ENCODE peak calls at places on chromosomes 7 and 10, in four cellular contexts. H, R, L and I are unnamed samples.

GRCh38 chr10:98963608-98964007 is 272.0 kb downstream of the HPSE2 start:
- DNase-seq in H (no peak), R (no peak), L (peak; percentile 4), I (no peak)

GRCh38 chr7:155223503-155223902 is 74.2 kb upstream of the INSIG1 start:
- DNase-seq in H (no peak), R (no peak), L (no peak), I (no peak)

GRCh38 chr7:20651960-20652544 is 36.6 kb downstream of the ABCB5 start:
- DNase-seq in H (no peak), R (no peak), L (peak; percentile 11), I (no peak)

GRCh38 chr10:118330295-118331076 is 11.6 kb downstream of the FAM204A start:
- DNase-seq in H (no peak), R (no peak), L (no peak), I (no peak)

GRCh38 chr7:2967238-2967637 is 76.4 kb downstream of the CARD11 start:
- DNase-seq in H (no peak), R (no peak), L (no peak), I (no peak)

GRCh38 chr7:64802699-64803098 is 8.5 kb downstream of the ZNF138 start:
- DNase-seq in H (no peak), R (no peak), L (peak; percentile 16), I (no peak)

GRCh38 chr7:19728731-19729130 is 19.9 kb upstream of the POLR1F start:
- DNase-seq in H (no peak), R (no peak), L (no peak), I (no peak)

GRCh38 chr7:4845740-4846142 is 16.1 kb downstream of the PAPOLB start:
- DNase-seq in H (no peak), R (no peak), L (peak; percentile 56), I (peak; percentile 79)

GRCh38 chr10:125262920-125263319 is 102.6 kb upstream of the CTBP2 start:
- DNase-seq in H (no peak), R (no peak), L (no peak), I (no peak)

GRCh38 chr7:82257118-82257695 is 186.4 kb downstream of the CACNA2D1 start:
- DNase-seq in H (no peak), R (no peak), L (no peak), I (no peak)

GRCh38 chr10:73931767-73932624 is 21.1 kb downstream of the PLAU start:
- DNase-seq in H (peak; percentile 50), R (peak; percentile 32), L (peak; percentile 86), I (peak; percentile 38)

GRCh38 chr10:33290286-33291052 is 44.0 kb downstream of the NRP1 start:
- DNase-seq in H (no peak), R (no peak), L (no peak), I (no peak)

GRCh38 chr10:125448596-125448995 is 234.4 kb downstream of the TEX36 start:
- DNase-seq in H (no peak), R (peak; percentile 5), L (peak; percentile 57), I (peak; percentile 83)

GRCh38 chr10:84160663-84161362 is 12.8 kb upstream of the GPR15LG start:
- DNase-seq in H (no peak), R (no peak), L (no peak), I (no peak)

GRCh38 chr7:82559203-82559805 is 115.7 kb upstream of the CACNA2D1 start:
- DNase-seq in H (no peak), R (no peak), L (no peak), I (peak; percentile 62)

GRCh38 chr7:143245123-143245522 is 18.1 kb upstream of the GSTK1 start:
- DNase-seq in H (no peak), R (no peak), L (no peak), I (no peak)

GRCh38 chr7:16951483-16952080 is 69.8 kb upstream of the AGR3 start:
- DNase-seq in H (no peak), R (no peak), L (no peak), I (no peak)

GRCh38 chr10:86770412-86770960 is 14.1 kb downstream of the BMPR1A start:
- DNase-seq in H (no peak), R (no peak), L (peak; percentile 62), I (no peak)

GRCh38 chr7:98913026-98913425 is 34.7 kb downstream of the TRRAP start:
- DNase-seq in H (no peak), R (no peak), L (no peak), I (no peak)

GRCh38 chr10:23453465-23453864 is 14.6 kb downstream of the OTUD1 start:
- DNase-seq in H (no peak), R (no peak), L (no peak), I (no peak)

GRCh38 chr10:67839957-67840356 is 2.0 kb upstream of the DNAJC12 start:
- DNase-seq in H (no peak), R (no peak), L (no peak), I (no peak)

GRCh38 chr7:114859477-114859876 is 62.4 kb upstream of the MDFIC start:
- DNase-seq in H (no peak), R (no peak), L (no peak), I (no peak)

GRCh38 chr7:101905203-101905865 is 87.9 kb downstream of the CUX1 start:
- DNase-seq in H (no peak), R (no peak), L (no peak), I (no peak)

GRCh38 chr10:34698979-34699378 is 116.1 kb downstream of the PARD3 start:
- DNase-seq in H (no peak), R (no peak), L (no peak), I (no peak)

GRCh38 chr10:74810087-74810486 is 16.3 kb upstream of the KAT6B start:
- DNase-seq in H (no peak), R (no peak), L (no peak), I (no peak)

GRCh38 chr10:35819011-35819410 is 176.9 kb upstream of the FZD8 start:
- DNase-seq in H (no peak), R (no peak), L (no peak), I (no peak)

GRCh38 chr10:35821339-35821911 is 179.3 kb upstream of the FZD8 start:
- DNase-seq in H (peak; percentile 20), R (no peak), L (no peak), I (no peak)

GRCh38 chr10:35824704-35825103 is 182.6 kb upstream of the FZD8 start:
- DNase-seq in H (no peak), R (no peak), L (no peak), I (no peak)

GRCh38 chr10:35819736-35820135 is 177.6 kb upstream of the FZD8 start:
- DNase-seq in H (no peak), R (no peak), L (no peak), I (no peak)

GRCh38 chr10:35822316-35822715 is 180.2 kb upstream of the FZD8 start:
- DNase-seq in H (no peak), R (peak; percentile 3), L (no peak), I (peak; percentile 73)
- TF ChIP-seq CBFB in H (no peak), R (no peak), L (no peak), I (no peak)

DNA sequence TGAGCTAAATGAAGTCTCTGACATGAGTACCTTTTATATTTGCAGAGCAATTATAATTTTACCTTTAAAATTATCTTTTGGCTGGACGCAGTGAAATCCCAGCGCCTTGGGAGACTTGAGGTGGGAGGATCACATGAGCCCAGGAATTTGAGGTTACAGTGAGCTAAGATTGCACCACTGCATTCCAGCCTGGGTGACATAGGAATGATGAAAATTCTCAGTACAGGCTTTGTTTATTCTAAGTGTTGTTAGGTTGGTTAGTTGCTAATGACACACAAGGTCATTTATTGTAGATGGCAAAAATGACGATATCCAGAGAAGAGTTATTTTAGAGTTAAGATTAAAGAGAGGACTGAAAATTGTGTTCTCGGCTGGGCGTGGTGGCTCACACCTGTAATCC is 87.6 kb downstream of the XRCC2 start:
- DNase-seq in H (no peak), R (peak; percentile 41), L (no peak), I (no peak)
- TF ChIP-seq USF2 in H (no peak), R (no peak), L (no peak), I (no peak)

DNA sequence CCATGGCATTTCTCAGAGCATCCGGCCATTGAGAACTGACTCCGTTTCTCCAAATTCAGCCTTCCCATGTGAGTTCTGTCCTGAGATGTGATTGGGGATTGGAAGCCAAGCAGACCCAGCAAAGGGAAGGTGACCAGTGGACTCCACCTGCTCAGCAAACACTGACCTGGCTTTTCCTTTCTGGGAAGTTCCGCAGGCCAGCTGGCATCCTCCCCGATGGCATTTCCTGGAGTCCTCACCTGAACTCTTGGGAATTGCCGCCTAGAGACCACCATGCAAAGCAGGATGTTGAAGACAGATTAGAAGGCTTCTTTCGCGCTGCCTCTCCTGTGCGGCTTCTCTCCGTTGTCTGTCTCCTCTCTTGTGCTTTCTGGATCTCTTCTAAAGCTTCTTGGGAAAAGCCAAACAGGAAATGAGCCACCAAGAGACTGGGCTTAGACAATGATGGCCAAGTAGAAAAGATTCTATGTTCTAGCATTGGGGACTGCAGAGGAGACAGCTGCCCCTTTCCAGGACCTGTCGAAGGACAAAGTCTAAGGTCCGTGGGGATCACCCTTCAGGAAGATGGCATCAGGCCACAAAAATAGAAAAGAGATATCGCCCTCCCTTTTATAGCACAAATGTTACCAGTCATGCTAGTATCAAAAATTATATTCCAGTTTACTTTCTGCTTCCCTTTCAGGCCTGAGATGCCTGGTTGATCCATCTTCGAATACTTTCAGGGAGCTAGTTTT is 103.7 kb upstream of the INSYN2A start:
- DNase-seq in H (no peak), R (no peak), L (no peak), I (no peak)
- TF ChIP-seq CBFB in H (no peak), R (no peak), L (no peak), I (no peak)

DNA sequence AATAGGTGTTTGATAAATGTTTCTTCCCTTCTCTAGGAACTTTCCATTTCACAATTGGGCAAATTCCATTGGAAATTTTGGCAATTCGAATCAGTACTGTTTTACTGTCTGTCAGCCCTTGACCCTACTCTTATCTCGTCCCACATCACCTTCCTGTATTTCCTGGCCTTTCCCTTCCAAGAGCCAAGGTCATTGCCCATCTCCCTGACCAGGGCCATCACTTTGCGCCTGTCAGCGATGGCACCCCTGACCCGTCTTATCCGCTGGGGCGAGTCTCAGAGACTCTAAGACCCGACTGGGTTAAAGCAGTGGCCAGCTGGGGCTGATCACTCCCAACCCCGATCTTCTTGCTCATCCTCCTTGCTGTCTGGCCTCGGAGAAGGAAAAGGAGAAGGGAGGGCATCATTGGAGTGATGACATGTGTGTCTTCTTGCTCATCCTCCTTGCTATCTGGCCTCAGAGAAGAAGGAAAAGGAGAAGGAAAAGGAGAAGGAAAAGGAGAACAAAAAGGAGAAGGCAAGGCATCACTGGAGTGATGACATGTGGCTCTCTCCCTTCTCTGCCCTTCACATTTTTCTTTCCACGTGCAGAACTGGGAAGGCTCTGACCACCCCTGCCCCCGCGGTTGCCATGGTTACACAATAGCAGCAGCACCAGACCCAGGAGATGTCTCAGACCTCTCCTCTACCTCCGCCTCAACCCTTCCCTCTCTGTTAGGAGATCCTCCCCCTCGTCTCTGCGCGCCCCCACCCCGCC is 2.1 kb downstream of the SEMA3D start:
- DNase-seq in H (no peak), R (no peak), L (no peak), I (peak; percentile 49)
- TF ChIP-seq USF2 in H (no peak), R (no peak), L (no peak), I (no peak)

DNA sequence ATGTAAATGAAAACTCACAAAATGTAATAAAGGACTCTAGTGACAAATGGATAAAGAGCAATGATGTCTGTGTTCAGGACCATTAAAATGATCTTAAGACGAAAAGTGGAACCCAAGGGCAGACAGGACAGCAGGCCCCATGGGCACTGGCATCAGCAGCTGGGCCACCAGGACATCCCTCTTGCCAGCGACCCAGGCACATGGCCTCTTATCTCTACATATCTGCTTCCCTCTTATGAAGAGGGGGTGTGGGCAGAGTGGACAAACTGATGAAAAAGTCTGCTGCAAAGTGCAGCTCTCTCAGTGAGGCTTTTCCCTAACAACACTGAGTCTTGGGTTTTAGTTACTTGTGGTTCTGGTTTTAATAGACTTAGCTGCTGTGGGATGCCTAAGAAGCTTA is 44.8 kb upstream of the ANKRD1 start:
- DNase-seq in H (no peak), R (no peak), L (no peak), I (no peak)
- TF ChIP-seq CBFB in H (no peak), R (no peak), L (no peak), I (no peak)